ENCODE peak calls at places on chromosomes 11 and 22, in eight cellular contexts. J, A, V, B, S, Y, C and U are unnamed samples.

GRCh38 chr11:94597896-94598295 is 30.7 kb downstream of the PIWIL4 start:
- DNase-seq in J (no peak), A (no peak), V (no peak), B (peak; percentile 5), S (peak; percentile 45), Y (no peak), C (no peak), U (no peak)

GRCh38 chr22:17563936-17564391 is 666 bp downstream of the SLC25A18 start:
- DNase-seq in J (no peak), A (no peak), V (peak; percentile 27), B (no peak), S (no peak), Y (no peak), C (no peak), U (peak; percentile 65)

GRCh38 chr11:126352934-126353801 is 2.3 kb upstream of the ST3GAL4 start:
- DNase-seq in J (peak; percentile 49), A (no peak), V (no peak), B (peak; percentile 75), S (no peak), Y (no peak), C (no peak), U (no peak)

GRCh38 chr22:32644252-32645100 is 157.0 kb upstream of the TIMP3 start:
- DNase-seq in J (peak; percentile 84), A (peak; percentile 55), V (peak; percentile 50), B (no peak), S (peak; percentile 40), Y (no peak), C (no peak), U (peak; percentile 23)

GRCh38 chr11:130212431-130212961 is 52.9 kb downstream of the ST14 start:
- DNase-seq in J (peak; percentile 64), A (no peak), V (peak; percentile 9), B (no peak), S (peak; percentile 22), Y (peak; percentile 90), C (no peak), U (no peak)

GRCh38 chr22:40743740-40744139 is 64.5 kb downstream of the MCHR1 start:
- DNase-seq in J (no peak), A (no peak), V (no peak), B (no peak), S (no peak), Y (no peak), C (no peak), U (no peak)

GRCh38 chr22:50008151-50009040 is 4.2 kb downstream of the IL17REL start:
- DNase-seq in J (peak; percentile 52), A (peak; percentile 24), V (peak; percentile 6), B (no peak), S (no peak), Y (no peak), C (no peak), U (no peak)

GRCh38 chr22:40070701-40071100 is 75.9 kb downstream of the FAM83F start:
- DNase-seq in J (no peak), A (no peak), V (no peak), B (no peak), S (no peak), Y (no peak), C (no peak), U (no peak)

GRCh38 chr11:75668508-75669297 is at the start of gene MAP6:
- DNase-seq in J (no peak), A (peak; percentile 45), V (peak; percentile 25), B (peak; percentile 21), S (no peak), Y (no peak), C (no peak), U (no peak)

GRCh38 chr22:11253000-11253511 is 4274.9 kb upstream of the OR11H1 start:
- DNase-seq in J (peak; percentile 71), A (no peak), V (no peak), B (no peak), S (no peak), Y (no peak), C (no peak), U (no peak)

GRCh38 chr11:23288001-23288783 is 427.9 kb upstream of the CCDC179 start:
- DNase-seq in J (no peak), A (no peak), V (no peak), B (no peak), S (no peak), Y (no peak), C (no peak), U (no peak)

GRCh38 chr11:112369374-112369773 is 108.7 kb upstream of the PLET1 start:
- DNase-seq in J (no peak), A (no peak), V (no peak), B (no peak), S (no peak), Y (no peak), C (no peak), U (no peak)

GRCh38 chr11:73401924-73402833 is 26.0 kb downstream of the RELT start:
- DNase-seq in J (no peak), A (peak; percentile 24), V (no peak), B (no peak), S (no peak), Y (no peak), C (no peak), U (no peak)

GRCh38 chr11:113896156-113896879 is 8.3 kb upstream of the HTR3B start:
- DNase-seq in J (peak; percentile 35), A (peak; percentile 51), V (peak; percentile 39), B (peak; percentile 22), S (peak; percentile 37), Y (no peak), C (no peak), U (peak; percentile 54)

GRCh38 chr22:32661296-32661695 is 140.2 kb upstream of the TIMP3 start:
- DNase-seq in J (peak; percentile 84), A (no peak), V (peak; percentile 24), B (no peak), S (no peak), Y (no peak), C (peak; percentile 9), U (peak; percentile 55)

DNA sequence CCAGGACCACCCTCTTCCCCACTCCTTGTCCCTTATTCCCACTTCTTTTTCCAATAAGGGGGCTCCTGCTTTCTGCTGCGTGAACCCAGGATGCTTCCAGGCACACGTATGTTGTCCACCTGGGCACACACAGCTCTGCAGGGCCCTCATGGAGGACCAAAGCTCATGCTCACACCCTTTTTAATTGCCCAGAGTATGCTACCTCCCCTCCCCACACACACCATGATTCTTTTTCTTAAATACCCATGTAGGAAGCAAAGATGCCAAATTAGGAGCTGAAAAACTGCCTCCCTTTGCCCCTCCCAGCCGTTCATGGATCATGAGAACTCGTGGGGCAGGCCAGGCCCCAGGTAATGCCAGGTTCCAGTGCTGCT is 5.1 kb downstream of the NECTIN1 start:
- DNase-seq in J (no peak), A (no peak), V (no peak), B (no peak), S (no peak), Y (no peak), C (no peak), U (no peak)
- H3K27ac ChIP-seq in J (no peak overlapping the region), A (no peak overlapping the region), V (no peak overlapping the region), B (no peak overlapping the region), S (no peak overlapping the region), Y (no peak overlapping the region), C (no peak overlapping the region), U (no peak overlapping the region)

DNA sequence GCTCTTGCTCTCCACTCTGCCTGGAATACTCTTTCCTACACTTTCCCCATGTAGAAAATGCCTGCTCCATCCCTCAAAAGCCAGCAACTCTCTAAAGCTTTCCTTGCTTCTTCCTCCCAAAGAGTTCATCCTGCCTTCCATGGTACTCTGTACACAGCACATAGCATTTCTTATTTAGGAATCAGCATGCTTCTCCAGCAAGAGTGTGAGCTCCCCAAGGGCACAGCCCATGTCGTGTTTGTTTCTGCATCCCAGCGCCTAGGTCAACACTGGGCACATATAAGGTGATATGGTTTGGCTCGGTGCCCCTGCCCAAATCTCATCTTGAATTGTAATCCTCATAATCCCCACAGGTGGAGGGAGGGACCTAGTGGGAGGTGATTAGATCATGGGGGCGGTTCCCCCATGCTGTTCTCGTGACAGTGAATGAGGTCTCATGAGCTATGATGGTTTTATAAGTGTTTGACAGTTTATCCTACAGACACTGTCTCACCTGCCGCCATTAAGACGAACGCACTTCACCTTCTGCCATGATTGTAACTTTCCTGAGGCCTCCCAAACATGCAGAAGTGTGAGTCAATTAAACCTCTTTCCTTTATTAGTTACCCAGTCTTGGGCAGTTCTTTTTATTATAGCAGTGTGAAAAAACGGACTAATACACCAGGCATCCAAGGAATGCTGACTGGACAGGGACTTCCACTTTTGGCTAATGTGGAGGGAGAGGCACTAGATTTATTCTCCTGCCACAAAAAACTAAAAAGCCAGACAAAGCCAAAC is 8.2 kb downstream of the VPS37C start:
- DNase-seq in J (no peak), A (no peak), V (no peak), B (no peak), S (no peak), Y (no peak), C (no peak), U (no peak)
- H3K4me1 ChIP-seq in J (peaks cover 61% of the 10 kb centered on the region), A (peaks cover 11% of the 10 kb centered on the region), V (peaks cover 45% of the 10 kb centered on the region), B (peaks cover 12% of the 10 kb centered on the region), S (peaks cover 71% of the 10 kb centered on the region), Y (peaks cover 45% of the 10 kb centered on the region), C (peaks cover 2% of the 10 kb centered on the region), U (peaks cover 34% of the 10 kb centered on the region)

GRCh38 chr11:11931461-11932055 is 76.9 kb downstream of the DKK3 start:
- DNase-seq in J (no peak), A (no peak), V (no peak), B (peak; percentile 64), S (no peak), Y (no peak), C (no peak), U (peak; percentile 54)
- TF ChIP-seq EP300 in J (no peak), A (no peak), V (no peak), B (no peak), S (no peak), Y (no peak), C (no peak), U (no peak)

GRCh38 chr11:92222701-92223100 is 1.9 kb upstream of the FAT3 start:
- DNase-seq in J (no peak), A (no peak), V (no peak), B (no peak), S (no peak), Y (no peak), C (no peak), U (no peak)
- H3K27ac ChIP-seq in J (no peak overlapping the region), A (no peak overlapping the region), V (no peak overlapping the region), B (no peak overlapping the region), S (no peak overlapping the region), Y (no peak overlapping the region), C (no peak overlapping the region), U (no peak overlapping the region)

GRCh38 chr11:68149417-68149816 is 28.2 kb upstream of the CHKA start:
- DNase-seq in J (peak; percentile 29), A (no peak), V (no peak), B (no peak), S (no peak), Y (no peak), C (no peak), U (no peak)
- H3K4me1 ChIP-seq in J (peaks cover 21% of the 10 kb centered on the region), A (peaks cover 10% of the 10 kb centered on the region), V (peaks cover 16% of the 10 kb centered on the region), B (peaks cover 33% of the 10 kb centered on the region), S (peaks cover 52% of the 10 kb centered on the region), Y (peaks cover 20% of the 10 kb centered on the region), C (no peaks in the 10 kb centered on the region), U (peaks cover 11% of the 10 kb centered on the region)

GRCh38 chr11:67030976-67031375 is 8.0 kb downstream of the SYT12 start:
- DNase-seq in J (no peak), A (no peak), V (no peak), B (no peak), S (no peak), Y (no peak), C (no peak), U (no peak)
- TF ChIP-seq EP300 in J (no peak), A (no peak), V (no peak), B (no peak), S (no peak), Y (no peak), C (no peak), U (no peak)